ENCODE peak calls at places on chromosomes 1 and 21, in four cellular contexts. One of them, this sample, is unnamed. For H3K4me1, the result is how much of the 10 kb centered on the place peaks cover.

GRCh38 chr21:14488805-14489204 is 57.3 kb downstream of the SAMSN1 start:
- DNase-seq in CD4-positive, CD25-positive, alpha-beta regulatory T cell: no peak
- DNase-seq in tibial artery: no peak
- DNase-seq in aorta: no peak
- DNase-seq in this sample: no peak

GRCh38 chr1:230503741-230504140 is 77.6 kb upstream of the PGBD5 start:
- DNase-seq in CD4-positive, CD25-positive, alpha-beta regulatory T cell: no peak
- DNase-seq in tibial artery: no peak
- DNase-seq in aorta: no peak
- DNase-seq in this sample: no peak

GRCh38 chr21:41578083-41578482 is 70.1 kb upstream of the TMPRSS2 start:
- DNase-seq in CD4-positive, CD25-positive, alpha-beta regulatory T cell: no peak
- DNase-seq in tibial artery: no peak
- DNase-seq in aorta: no peak
- DNase-seq in this sample: no peak

GRCh38 chr1:204925701-204926100 is 55.0 kb downstream of the NFASC start:
- DNase-seq in CD4-positive, CD25-positive, alpha-beta regulatory T cell: no peak
- DNase-seq in tibial artery: no peak
- DNase-seq in aorta: no peak
- DNase-seq in this sample: no peak

GRCh38 chr1:39132505-39133339 is 71.8 kb upstream of the MACF1 start:
- DNase-seq in CD4-positive, CD25-positive, alpha-beta regulatory T cell: no peak
- DNase-seq in tibial artery: peak
- DNase-seq in aorta: peak
- DNase-seq in this sample: peak

GRCh38 chr1:1432951-1433803 is 2.3 kb upstream of the VWA1 start:
- DNase-seq in CD4-positive, CD25-positive, alpha-beta regulatory T cell: no peak
- DNase-seq in tibial artery: peak
- DNase-seq in aorta: peak
- DNase-seq in this sample: peak

GRCh38 chr1:1988061-1988945 is 15.3 kb downstream of the CFAP74 start:
- DNase-seq in CD4-positive, CD25-positive, alpha-beta regulatory T cell: no peak
- DNase-seq in tibial artery: no peak
- DNase-seq in aorta: no peak
- DNase-seq in this sample: no peak

GRCh38 chr1:24847995-24848857 is 81.8 kb downstream of the RUNX3 start:
- DNase-seq in CD4-positive, CD25-positive, alpha-beta regulatory T cell: peak
- DNase-seq in tibial artery: peak
- DNase-seq in aorta: peak
- DNase-seq in this sample: peak

GRCh38 chr1:32928285-32928684 is 27.1 kb upstream of the TMEM54 start:
- DNase-seq in CD4-positive, CD25-positive, alpha-beta regulatory T cell: no peak
- DNase-seq in tibial artery: no peak
- DNase-seq in aorta: no peak
- DNase-seq in this sample: no peak

GRCh38 chr1:59418361-59418760 is 121.5 kb downstream of the FGGY start:
- DNase-seq in CD4-positive, CD25-positive, alpha-beta regulatory T cell: no peak
- DNase-seq in tibial artery: no peak
- DNase-seq in aorta: no peak
- DNase-seq in this sample: no peak

GRCh38 chr1:12554521-12555305 is 63.3 kb downstream of the DHRS3 start:
- DNase-seq in CD4-positive, CD25-positive, alpha-beta regulatory T cell: no peak
- DNase-seq in tibial artery: peak
- DNase-seq in aorta: no peak
- DNase-seq in this sample: no peak

GRCh38 chr1:202713110-202713509 is 2.9 kb upstream of the SYT2 start:
- DNase-seq in CD4-positive, CD25-positive, alpha-beta regulatory T cell: no peak
- DNase-seq in tibial artery: no peak
- DNase-seq in aorta: no peak
- DNase-seq in this sample: no peak

GRCh38 chr1:25529518-25530347 is 13.7 kb upstream of the LDLRAP1 start:
- DNase-seq in CD4-positive, CD25-positive, alpha-beta regulatory T cell: no peak
- DNase-seq in tibial artery: no peak
- DNase-seq in aorta: no peak
- DNase-seq in this sample: no peak

GRCh38 chr1:212430955-212431394 is 1.7 kb upstream of the NENF start:
- DNase-seq in CD4-positive, CD25-positive, alpha-beta regulatory T cell: no peak
- DNase-seq in tibial artery: no peak
- DNase-seq in aorta: no peak
- DNase-seq in this sample: no peak

DNA sequence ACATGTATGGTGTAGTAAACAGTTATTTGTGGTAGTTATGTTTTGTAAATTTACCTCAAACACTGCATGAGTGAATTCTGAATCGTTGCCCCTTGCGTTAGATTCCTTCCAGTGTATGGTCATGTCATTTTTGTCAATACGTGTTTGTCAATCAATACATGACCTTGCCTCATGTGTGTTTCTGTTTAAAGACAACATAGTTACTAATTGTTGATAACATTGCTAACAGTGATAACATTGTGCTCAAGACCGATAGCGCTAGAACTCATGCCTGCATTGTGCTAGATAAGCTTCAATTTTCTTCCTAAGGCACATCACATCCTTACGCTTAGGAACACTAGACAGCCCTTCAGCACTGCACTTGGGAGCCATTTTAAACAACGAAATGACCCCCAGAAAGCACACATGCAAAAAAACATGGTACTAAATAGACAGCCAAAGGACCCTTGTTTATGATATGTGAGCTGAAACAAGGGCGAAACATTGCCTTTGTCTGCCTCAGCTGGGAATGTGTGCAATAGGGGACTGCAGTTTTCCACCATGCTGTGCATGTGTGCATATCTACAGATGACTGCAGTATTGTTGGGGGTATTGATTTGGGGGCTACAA is 37.3 kb downstream of the MRPS6 start:
- DNase-seq in CD4-positive, CD25-positive, alpha-beta regulatory T cell: no peak
- DNase-seq in tibial artery: no peak
- DNase-seq in aorta: no peak
- DNase-seq in this sample: no peak
- H3K4me3 ChIP-seq in CD4-positive, CD25-positive, alpha-beta regulatory T cell: no peak
- H3K4me3 ChIP-seq in tibial artery: no peak
- H3K4me3 ChIP-seq in aorta: no peak
- H3K4me3 ChIP-seq in this sample: no peak

DNA sequence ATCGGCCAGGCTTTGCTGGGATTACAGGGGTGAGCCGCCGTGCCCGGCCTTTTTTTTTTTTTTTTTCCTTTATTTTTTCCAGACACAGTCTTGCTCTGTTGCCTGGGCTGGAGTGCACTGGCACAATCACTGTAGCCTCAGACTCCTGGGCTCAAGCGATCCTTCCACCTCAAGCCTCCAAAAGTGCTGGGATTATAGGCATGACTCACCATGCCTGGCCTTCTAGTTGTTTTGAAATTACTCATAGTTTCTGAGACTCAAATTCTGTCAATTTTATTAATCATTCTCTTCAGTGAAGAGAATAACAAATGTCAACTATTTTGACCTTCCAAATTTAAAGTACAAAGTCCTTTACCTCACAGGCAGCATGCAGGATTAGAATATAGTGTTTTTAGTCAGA is 374.5 kb downstream of the PLA2G4A start:
- DNase-seq in CD4-positive, CD25-positive, alpha-beta regulatory T cell: no peak
- DNase-seq in tibial artery: no peak
- DNase-seq in aorta: no peak
- DNase-seq in this sample: no peak
- H3K4me1 ChIP-seq in CD4-positive, CD25-positive, alpha-beta regulatory T cell: under half
- H3K4me1 ChIP-seq in tibial artery: under half
- H3K4me1 ChIP-seq in aorta: under half
- H3K4me1 ChIP-seq in this sample: under half

DNA sequence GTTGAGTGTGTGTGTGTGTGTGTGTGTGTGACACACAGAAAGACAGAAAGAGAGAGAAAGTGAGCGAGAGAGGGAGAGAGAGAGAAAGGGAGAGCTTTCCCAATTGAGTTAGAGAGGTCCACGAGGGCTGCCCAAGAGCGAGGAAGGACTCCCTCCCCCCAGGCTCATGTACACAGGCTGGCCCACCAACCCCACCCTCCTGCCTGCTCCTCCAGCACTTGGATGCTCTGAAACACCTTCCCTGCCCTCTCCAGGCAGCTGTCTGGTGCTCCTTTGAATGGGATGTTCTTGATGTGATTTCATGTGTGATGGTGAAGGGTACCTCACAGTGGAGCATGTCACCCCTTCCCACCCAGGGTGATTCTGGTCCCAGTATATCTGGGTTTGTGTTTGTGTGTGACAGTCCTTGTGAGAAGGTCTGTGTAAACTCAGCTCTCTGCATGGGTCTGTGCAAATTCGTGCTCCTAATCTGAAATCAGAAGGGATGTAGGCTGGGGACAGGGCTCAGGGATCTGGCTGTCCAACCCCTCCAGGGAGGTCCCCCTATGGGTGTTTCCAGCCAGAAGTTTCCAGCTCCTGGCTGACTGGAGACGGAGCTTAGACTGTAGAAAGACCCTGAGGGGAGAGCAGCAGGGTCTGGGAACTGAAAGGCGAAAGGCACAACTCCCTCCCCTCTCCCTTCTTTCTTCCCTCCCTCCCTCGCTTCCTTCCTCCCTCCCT is 6.8 kb upstream of the PEAR1 start:
- DNase-seq in CD4-positive, CD25-positive, alpha-beta regulatory T cell: no peak
- DNase-seq in tibial artery: no peak
- DNase-seq in aorta: no peak
- DNase-seq in this sample: no peak
- H3K4me3 ChIP-seq in CD4-positive, CD25-positive, alpha-beta regulatory T cell: no peak
- H3K4me3 ChIP-seq in tibial artery: no peak
- H3K4me3 ChIP-seq in aorta: no peak
- H3K4me3 ChIP-seq in this sample: no peak

GRCh38 chr1:116991918-116992317 is 9.6 kb upstream of the CD101 start:
- DNase-seq in CD4-positive, CD25-positive, alpha-beta regulatory T cell: no peak
- DNase-seq in tibial artery: no peak
- DNase-seq in aorta: no peak
- DNase-seq in this sample: no peak
- H3K4me1 ChIP-seq in CD4-positive, CD25-positive, alpha-beta regulatory T cell: under half
- H3K4me1 ChIP-seq in tibial artery: under half
- H3K4me1 ChIP-seq in aorta: under half
- H3K4me1 ChIP-seq in this sample: under half

GRCh38 chr21:36744560-36745231 is 45.8 kb downstream of the SIM2 start:
- DNase-seq in CD4-positive, CD25-positive, alpha-beta regulatory T cell: no peak
- DNase-seq in tibial artery: no peak
- DNase-seq in aorta: peak
- DNase-seq in this sample: no peak
- H3K4me3 ChIP-seq in CD4-positive, CD25-positive, alpha-beta regulatory T cell: no peak
- H3K4me3 ChIP-seq in tibial artery: no peak
- H3K4me3 ChIP-seq in aorta: no peak
- H3K4me3 ChIP-seq in this sample: no peak

GRCh38 chr1:184017226-184017787 is 20.2 kb downstream of the COLGALT2 start:
- DNase-seq in CD4-positive, CD25-positive, alpha-beta regulatory T cell: no peak
- DNase-seq in tibial artery: no peak
- DNase-seq in aorta: peak
- DNase-seq in this sample: no peak

GRCh38 chr1:184020328-184020727 is 17.2 kb downstream of the COLGALT2 start:
- DNase-seq in CD4-positive, CD25-positive, alpha-beta regulatory T cell: no peak
- DNase-seq in tibial artery: no peak
- DNase-seq in aorta: no peak
- DNase-seq in this sample: no peak

GRCh38 chr1:184020855-184021254 is 16.7 kb downstream of the COLGALT2 start:
- DNase-seq in CD4-positive, CD25-positive, alpha-beta regulatory T cell: no peak
- DNase-seq in tibial artery: no peak
- DNase-seq in aorta: no peak
- DNase-seq in this sample: no peak

GRCh38 chr1:184019066-184019465 is 18.5 kb downstream of the COLGALT2 start:
- DNase-seq in CD4-positive, CD25-positive, alpha-beta regulatory T cell: no peak
- DNase-seq in tibial artery: no peak
- DNase-seq in aorta: no peak
- DNase-seq in this sample: no peak

GRCh38 chr1:184019506-184019905 is 18.0 kb downstream of the COLGALT2 start:
- DNase-seq in CD4-positive, CD25-positive, alpha-beta regulatory T cell: no peak
- DNase-seq in tibial artery: no peak
- DNase-seq in aorta: no peak
- DNase-seq in this sample: no peak
- H3K4me1 ChIP-seq in CD4-positive, CD25-positive, alpha-beta regulatory T cell: under half
- H3K4me1 ChIP-seq in tibial artery: under half
- H3K4me1 ChIP-seq in aorta: under half
- H3K4me1 ChIP-seq in this sample: under half

GRCh38 chr1:184426278-184426674 is 39.4 kb downstream of the C1orf21 start:
- DNase-seq in CD4-positive, CD25-positive, alpha-beta regulatory T cell: no peak
- DNase-seq in tibial artery: no peak
- DNase-seq in aorta: no peak
- DNase-seq in this sample: no peak
- H3K4me3 ChIP-seq in CD4-positive, CD25-positive, alpha-beta regulatory T cell: no peak
- H3K4me3 ChIP-seq in tibial artery: no peak
- H3K4me3 ChIP-seq in aorta: no peak
- H3K4me3 ChIP-seq in this sample: no peak

This sample was measured in right lobe of liver.